ENCODE peak calls at places on chromosomes 2 and 18, in five cellular contexts. One of them, this sample, is unnamed.

GRCh38 chr2:203951366-203951902 is 14.9 kb downstream of the ICOS start:
- DNase-seq in thyroid gland: no peak
- DNase-seq in H9: no peak
- DNase-seq in body of pancreas: no peak
- DNase-seq in Peyer's patch: no peak
- DNase-seq in this sample: no peak

GRCh38 chr2:125730921-125731320 is 925.0 kb upstream of the GYPC start:
- DNase-seq in H9: no peak
- DNase-seq in thyroid gland: no peak
- DNase-seq in body of pancreas: no peak
- DNase-seq in Peyer's patch: no peak
- DNase-seq in this sample: no peak

GRCh38 chr2:168538534-168538933 is 82.5 kb downstream of the CERS6 start:
- DNase-seq in H9: no peak
- DNase-seq in thyroid gland: no peak
- DNase-seq in Peyer's patch: no peak
- DNase-seq in body of pancreas: no peak
- DNase-seq in this sample: no peak

GRCh38 chr18:54416459-54416858 is 58.8 kb downstream of the C18orf54 start:
- DNase-seq in body of pancreas: no peak
- DNase-seq in H9: no peak
- DNase-seq in Peyer's patch: no peak
- DNase-seq in thyroid gland: no peak
- DNase-seq in this sample: no peak

GRCh38 chr2:88188741-88189140 is 18.6 kb downstream of the THNSL2 start:
- DNase-seq in body of pancreas: no peak
- DNase-seq in thyroid gland: no peak
- DNase-seq in H9: no peak
- DNase-seq in Peyer's patch: no peak
- DNase-seq in this sample: no peak

GRCh38 chr2:97761192-97761591 is 47.8 kb downstream of the ZAP70 start:
- DNase-seq in thyroid gland: no peak
- DNase-seq in H9: no peak
- DNase-seq in body of pancreas: no peak
- DNase-seq in Peyer's patch: no peak
- DNase-seq in this sample: no peak

GRCh38 chr2:10914272-10914693 is 2.5 kb downstream of the KCNF1 start:
- DNase-seq in Peyer's patch: peak
- DNase-seq in thyroid gland: no peak
- DNase-seq in H9: peak
- DNase-seq in body of pancreas: no peak
- DNase-seq in this sample: no peak

GRCh38 chr2:74552914-74553811 is 579 bp downstream of the LOXL3 start:
- DNase-seq in Peyer's patch: no peak
- DNase-seq in body of pancreas: no peak
- DNase-seq in thyroid gland: peak
- DNase-seq in H9: peak
- DNase-seq in this sample: no peak

GRCh38 chr2:166333809-166334208 is 41.9 kb downstream of the SCN9A start:
- DNase-seq in Peyer's patch: no peak
- DNase-seq in thyroid gland: no peak
- DNase-seq in body of pancreas: no peak
- DNase-seq in H9: no peak
- DNase-seq in this sample: peak

GRCh38 chr2:239445771-239446524 is 45.1 kb upstream of the HDAC4 start:
- DNase-seq in body of pancreas: no peak
- DNase-seq in thyroid gland: no peak
- DNase-seq in H9: no peak
- DNase-seq in Peyer's patch: no peak
- DNase-seq in this sample: no peak

GRCh38 chr2:138652378-138652777 is 127.8 kb downstream of the NXPH2 start:
- DNase-seq in H9: no peak
- DNase-seq in thyroid gland: no peak
- DNase-seq in Peyer's patch: no peak
- DNase-seq in body of pancreas: no peak
- DNase-seq in this sample: no peak

GRCh38 chr2:131038258-131039100 is 54.8 kb downstream of the FAM168B start:
- DNase-seq in body of pancreas: no peak
- DNase-seq in H9: no peak
- DNase-seq in thyroid gland: no peak
- DNase-seq in Peyer's patch: no peak
- DNase-seq in this sample: no peak

GRCh38 chr2:232779935-232780334 is 3.6 kb upstream of the KCNJ13 start:
- DNase-seq in Peyer's patch: no peak
- DNase-seq in thyroid gland: peak
- DNase-seq in body of pancreas: peak
- DNase-seq in H9: no peak
- DNase-seq in this sample: no peak

GRCh38 chr2:169877406-169877805 is 50.2 kb downstream of the UBR3 start:
- DNase-seq in Peyer's patch: no peak
- DNase-seq in body of pancreas: no peak
- DNase-seq in thyroid gland: no peak
- DNase-seq in H9: no peak
- DNase-seq in this sample: peak

GRCh38 chr2:21256006-21256405 is 132.2 kb downstream of the TDRD15 start:
- DNase-seq in thyroid gland: no peak
- DNase-seq in H9: no peak
- DNase-seq in Peyer's patch: no peak
- DNase-seq in body of pancreas: peak
- DNase-seq in this sample: no peak

GRCh38 chr2:75562513-75562864 is 1.8 kb upstream of the EVA1A start:
- DNase-seq in thyroid gland: no peak
- DNase-seq in body of pancreas: no peak
- DNase-seq in H9: no peak
- DNase-seq in Peyer's patch: no peak
- DNase-seq in this sample: no peak

GRCh38 chr18:6741290-6741689 is 11.8 kb downstream of the ARHGAP28 start:
- DNase-seq in thyroid gland: peak
- DNase-seq in body of pancreas: peak
- DNase-seq in Peyer's patch: no peak
- DNase-seq in H9: no peak
- DNase-seq in this sample: peak

GRCh38 chr2:42787424-42787787 is 5.0 kb downstream of the HAAO start:
- DNase-seq in Peyer's patch: peak
- DNase-seq in thyroid gland: no peak
- DNase-seq in H9: no peak
- DNase-seq in body of pancreas: no peak
- DNase-seq in this sample: no peak

GRCh38 chr2:147030966-147031760 is 813.7 kb upstream of the ACVR2A start:
- DNase-seq in body of pancreas: no peak
- DNase-seq in Peyer's patch: no peak
- DNase-seq in thyroid gland: no peak
- DNase-seq in H9: no peak
- DNase-seq in this sample: peak

GRCh38 chr2:214716811-214717560 is 92.5 kb downstream of the BARD1 start:
- DNase-seq in thyroid gland: no peak
- DNase-seq in Peyer's patch: no peak
- DNase-seq in H9: no peak
- DNase-seq in body of pancreas: no peak
- DNase-seq in this sample: no peak

GRCh38 chr2:75547345-75548035 is 13.2 kb downstream of the EVA1A start:
- DNase-seq in body of pancreas: no peak
- DNase-seq in thyroid gland: no peak
- DNase-seq in Peyer's patch: no peak
- DNase-seq in H9: no peak
- DNase-seq in this sample: no peak

GRCh38 chr2:201831469-201831868 is 25.1 kb downstream of the CDK15 start:
- DNase-seq in H9: no peak
- DNase-seq in body of pancreas: no peak
- DNase-seq in thyroid gland: no peak
- DNase-seq in Peyer's patch: no peak
- DNase-seq in this sample: no peak

GRCh38 chr2:235521844-235522243 is 28.0 kb downstream of the AGAP1 start:
- DNase-seq in Peyer's patch: peak
- DNase-seq in body of pancreas: no peak
- DNase-seq in thyroid gland: no peak
- DNase-seq in H9: no peak
- DNase-seq in this sample: no peak

GRCh38 chr18:21361297-21361880 is 119.4 kb downstream of the GREB1L start:
- DNase-seq in thyroid gland: no peak
- DNase-seq in Peyer's patch: no peak
- DNase-seq in H9: no peak
- DNase-seq in body of pancreas: no peak
- DNase-seq in this sample: peak

GRCh38 chr2:9071032-9071431 is 67.5 kb upstream of the MBOAT2 start:
- DNase-seq in body of pancreas: no peak
- DNase-seq in H9: no peak
- DNase-seq in Peyer's patch: peak
- DNase-seq in thyroid gland: no peak
- DNase-seq in this sample: peak

DNA sequence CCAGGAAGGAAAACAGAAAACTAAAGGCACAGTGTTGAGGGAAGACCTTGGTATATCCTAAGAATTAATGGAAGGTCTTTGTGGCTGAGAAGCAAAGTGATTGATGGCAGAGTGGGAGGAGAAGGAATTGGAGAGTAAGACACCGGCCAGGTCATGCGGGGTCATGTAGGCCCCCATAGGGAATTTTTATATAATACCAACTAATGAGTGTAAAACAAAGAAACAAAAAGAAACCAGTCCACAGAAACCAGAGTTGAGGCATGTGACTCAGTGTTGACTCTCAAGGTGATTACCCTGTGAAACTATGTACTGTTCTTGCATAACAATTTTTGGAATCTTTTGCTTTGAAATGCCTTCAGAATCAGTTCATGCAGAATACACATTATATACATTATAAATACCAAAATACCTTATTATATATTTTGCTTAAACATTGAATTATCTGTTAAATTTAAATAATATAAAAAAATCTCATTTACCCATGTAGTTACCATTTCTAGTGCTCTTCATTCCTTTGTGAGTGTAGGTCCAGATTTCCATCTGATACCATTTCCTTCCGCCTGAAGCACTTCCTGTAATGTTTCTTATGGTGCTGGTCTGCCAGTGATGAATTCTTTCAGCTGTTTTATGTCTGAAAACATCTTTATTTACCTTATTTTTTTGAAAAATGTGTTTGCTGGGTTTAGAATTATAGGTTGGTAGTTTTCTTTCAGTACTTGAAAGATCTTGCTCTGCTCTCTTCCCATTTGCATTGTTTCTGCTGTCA is 8.6 kb downstream of the CLIP4 start:
- DNase-seq in H9: no peak
- DNase-seq in body of pancreas: no peak
- DNase-seq in thyroid gland: no peak
- DNase-seq in Peyer's patch: no peak
- DNase-seq in this sample: peak
- H3K27ac ChIP-seq in H9: no peak
- H3K27ac ChIP-seq in body of pancreas: no peak
- H3K27ac ChIP-seq in thyroid gland: no peak
- H3K27ac ChIP-seq in Peyer's patch: no peak
- H3K27ac ChIP-seq in this sample: peak

GRCh38 chr2:127762441-127762840 is 48.5 kb downstream of the WDR33 start:
- DNase-seq in thyroid gland: no peak
- DNase-seq in body of pancreas: no peak
- DNase-seq in Peyer's patch: no peak
- DNase-seq in H9: no peak
- DNase-seq in this sample: no peak
- H3K27ac ChIP-seq in thyroid gland: no peak
- H3K27ac ChIP-seq in body of pancreas: no peak
- H3K27ac ChIP-seq in Peyer's patch: no peak
- H3K27ac ChIP-seq in H9: no peak
- H3K27ac ChIP-seq in this sample: no peak

DNA sequence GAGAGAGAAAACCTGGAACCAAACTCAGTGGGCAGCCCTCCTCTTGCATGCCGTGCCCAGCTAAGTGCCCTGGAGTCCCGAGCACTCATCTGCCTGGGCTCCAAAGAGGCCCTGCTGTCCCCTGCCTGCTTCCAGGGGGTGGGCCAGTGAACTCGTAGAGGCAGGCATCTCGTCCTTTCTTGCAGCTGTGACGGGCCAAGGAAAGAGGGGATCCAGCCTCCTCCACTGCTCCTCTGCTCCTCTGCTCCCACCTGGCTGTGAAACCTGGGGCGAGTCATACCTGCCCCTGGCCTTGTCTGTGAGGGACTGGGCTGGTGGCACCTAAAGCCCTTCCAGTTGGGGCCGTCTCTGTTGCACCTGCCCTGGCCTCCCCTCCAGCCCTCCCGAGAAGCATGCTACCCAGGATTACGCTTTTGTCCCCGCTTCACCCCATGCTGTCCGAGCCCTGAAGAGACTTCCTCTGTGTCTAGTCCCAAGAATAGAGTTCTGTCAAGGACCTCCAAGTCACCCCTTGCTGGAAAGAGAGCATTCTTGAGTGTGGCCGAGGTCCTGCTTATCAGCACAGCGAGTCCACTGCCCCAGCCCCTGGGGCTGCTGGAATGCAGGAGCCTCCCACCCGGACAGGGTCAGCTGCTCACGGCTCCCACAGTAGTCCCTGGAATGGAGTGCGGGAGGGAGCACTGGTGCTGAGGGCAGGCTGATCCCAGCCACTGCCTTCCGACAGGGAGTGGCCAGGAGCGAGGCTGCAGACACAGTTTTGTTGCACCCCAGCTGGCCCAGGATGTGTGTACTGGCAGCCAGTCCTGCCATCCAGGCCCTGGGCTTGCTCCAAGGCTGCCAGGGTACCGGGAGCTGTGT is 14.3 kb downstream of the KCNK3 start:
- DNase-seq in Peyer's patch: no peak
- DNase-seq in thyroid gland: peak
- DNase-seq in H9: no peak
- DNase-seq in body of pancreas: peak
- DNase-seq in this sample: no peak
- H3K27ac ChIP-seq in Peyer's patch: no peak
- H3K27ac ChIP-seq in thyroid gland: peak
- H3K27ac ChIP-seq in H9: no peak
- H3K27ac ChIP-seq in body of pancreas: peak
- H3K27ac ChIP-seq in this sample: no peak

GRCh38 chr2:66070717-66071602 is 364.0 kb upstream of the MEIS1 start:
- DNase-seq in thyroid gland: no peak
- DNase-seq in H9: no peak
- DNase-seq in Peyer's patch: no peak
- DNase-seq in body of pancreas: no peak
- DNase-seq in this sample: no peak

GRCh38 chr2:66073166-66073565 is 361.8 kb upstream of the MEIS1 start:
- DNase-seq in Peyer's patch: no peak
- DNase-seq in thyroid gland: no peak
- DNase-seq in H9: no peak
- DNase-seq in body of pancreas: no peak
- DNase-seq in this sample: no peak

DNA sequence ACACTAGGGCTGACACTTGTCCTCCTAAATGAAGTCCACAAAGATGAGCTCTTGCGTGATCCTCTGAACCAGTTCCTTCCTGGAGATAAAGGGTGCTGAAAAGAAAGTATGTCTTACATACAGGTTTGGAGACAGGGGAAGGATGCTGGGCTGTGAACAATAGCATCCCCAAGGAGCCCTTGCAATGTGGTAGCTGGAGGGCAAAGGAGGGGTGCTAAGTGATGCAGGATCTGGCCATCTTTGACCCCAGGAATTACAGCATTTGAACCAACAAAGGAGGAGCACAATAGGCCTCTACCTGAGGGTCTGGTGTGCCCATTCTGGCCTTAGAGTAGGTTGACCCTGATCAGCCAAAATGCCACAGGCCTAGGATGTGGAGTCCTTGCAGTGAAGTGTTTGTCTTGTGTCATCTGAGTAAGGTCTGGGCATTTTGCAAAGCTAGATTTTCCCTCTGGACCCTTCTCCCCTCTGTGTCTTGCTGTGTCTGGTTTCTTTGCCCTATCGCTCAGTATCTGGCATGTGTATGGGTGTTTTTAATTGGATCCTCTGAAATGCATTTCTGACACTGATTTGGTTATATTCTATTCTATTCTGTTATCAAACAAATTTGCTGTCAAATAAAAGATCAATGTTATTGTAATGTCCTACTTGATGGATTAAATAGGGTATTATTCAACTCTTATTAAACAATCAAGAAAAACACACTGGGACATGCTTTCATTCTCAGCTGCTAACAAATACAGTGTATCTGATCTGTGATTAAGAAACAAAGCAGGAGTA is 364.8 kb upstream of the MEIS1 start:
- DNase-seq in thyroid gland: no peak
- DNase-seq in body of pancreas: no peak
- DNase-seq in Peyer's patch: no peak
- DNase-seq in H9: no peak
- DNase-seq in this sample: no peak
- H3K27ac ChIP-seq in thyroid gland: no peak
- H3K27ac ChIP-seq in body of pancreas: no peak
- H3K27ac ChIP-seq in Peyer's patch: no peak
- H3K27ac ChIP-seq in H9: no peak
- H3K27ac ChIP-seq in this sample: no peak